ENCODE peak calls at places on chromosomes 16 and 17, in four cellular contexts. A is mesendoderm, M is IMR-90, H is H1. O is an unnamed sample.

GRCh38 chr16:84088695-84089395 is 27.9 kb downstream of the MBTPS1 start:
- DNase-seq in A (peak; percentile 19), M (no peak), H (no peak), O (no peak)

GRCh38 chr17:61065263-61065773 is 334.3 kb upstream of the TBX2 start:
- DNase-seq in A (peak; percentile 26), M (peak; percentile 36), H (no peak), O (no peak)

GRCh38 chr17:81256616-81257015 is 17.5 kb downstream of the NDUFAF8 start:
- DNase-seq in A (no peak), M (peak; percentile 79), H (no peak), O (no peak)

GRCh38 chr16:3292604-3293003 is 9.3 kb downstream of the ZNF263 start:
- DNase-seq in A (no peak), M (peak; percentile 77), H (no peak), O (no peak)

GRCh38 chr16:17470871-17471744 is at the start of gene XYLT1:
- DNase-seq in A (peak; percentile 65), M (peak; percentile 94), H (no peak), O (peak; percentile 71)

GRCh38 chr17:67503184-67503583 is 126.1 kb downstream of the PITPNC1 start:
- DNase-seq in A (no peak), M (peak; percentile 53), H (no peak), O (peak; percentile 22)

GRCh38 chr16:83878838-83879237 is 20.1 kb upstream of the MLYCD start:
- DNase-seq in A (peak; percentile 60), M (peak; percentile 60), H (no peak), O (no peak)

GRCh38 chr17:32536736-32537646 is 50.2 kb downstream of the CDK5R1 start:
- DNase-seq in A (no peak), M (peak; percentile 44), H (no peak), O (no peak)

GRCh38 chr17:50779747-50780363 is 12.5 kb upstream of the ANKRD40CL start:
- DNase-seq in A (no peak), M (no peak), H (no peak), O (no peak)

GRCh38 chr17:60328679-60329078 is 63.3 kb downstream of the USP32 start:
- DNase-seq in A (no peak), M (no peak), H (no peak), O (peak; percentile 62)

GRCh38 chr17:39887078-39887477 is 19.1 kb downstream of the ZPBP2 start:
- DNase-seq in A (no peak), M (no peak), H (no peak), O (no peak)

GRCh38 chr17:10649031-10649430 is 8.1 kb downstream of the MYH3 start:
- DNase-seq in A (no peak), M (peak; percentile 59), H (no peak), O (no peak)

GRCh38 chr17:14227052-14227451 is 9.6 kb downstream of the CDRT15 start:
- DNase-seq in A (no peak), M (no peak), H (no peak), O (no peak)

GRCh38 chr17:77719806-77720205 is 238.7 kb upstream of the TNRC6C start:
- DNase-seq in A (no peak), M (no peak), H (no peak), O (peak; percentile 14)

GRCh38 chr16:49336581-49336980 is 37.0 kb upstream of the C16orf78 start:
- DNase-seq in A (no peak), M (no peak), H (no peak), O (no peak)

GRCh38 chr17:50955667-50956120 is 89.5 kb upstream of the TOB1 start:
- DNase-seq in A (no peak), M (no peak), H (no peak), O (no peak)

GRCh38 chr17:54899721-54900456 is 763 bp upstream of the TOM1L1 start:
- DNase-seq in A (peak; percentile 89), M (peak; percentile 4), H (peak; percentile 29), O (peak; percentile 81)

GRCh38 chr16:81864646-81865382 is 85.7 kb downstream of the PLCG2 start:
- DNase-seq in A (peak; percentile 9), M (no peak), H (no peak), O (no peak)

GRCh38 chr17:44203731-44204452 is 4.2 kb upstream of the ATXN7L3 start:
- DNase-seq in A (peak; percentile 92), M (peak; percentile 31), H (no peak), O (peak; percentile 89)

GRCh38 chr17:69702078-69702477 is 287.6 kb downstream of the MAP2K6 start:
- DNase-seq in A (no peak), M (no peak), H (no peak), O (no peak)

GRCh38 chr17:80502578-80502877 is 26.1 kb upstream of the NPTX1 start:
- DNase-seq in A (no peak), M (no peak), H (no peak), O (no peak)

GRCh38 chr17:73620414-73620813 is 23.8 kb downstream of the SDK2 start:
- DNase-seq in A (no peak), M (no peak), H (no peak), O (no peak)

GRCh38 chr17:66149562-66149961 is 42.4 kb downstream of the CEP112 start:
- DNase-seq in A (no peak), M (no peak), H (no peak), O (no peak)
- H3K56ac ChIP-seq in A (no peak overlapping the region), M (no peak overlapping the region), H (no peak overlapping the region), O (no peak overlapping the region)

GRCh38 chr17:48503747-48504146 is 27.1 kb downstream of the HOXB1 start:
- DNase-seq in A (peak; percentile 80), M (peak; percentile 94), H (no peak), O (no peak)
- H3K56ac ChIP-seq in A (no peak overlapping the region), M (no peak overlapping the region), H (no peak overlapping the region), O (no peak overlapping the region)

GRCh38 chr16:4534151-4534790 is 4.3 kb downstream of the CDIP1 start:
- DNase-seq in A (no peak), M (no peak), H (no peak), O (no peak)

GRCh38 chr16:4535627-4536108 is 2.9 kb downstream of the CDIP1 start:
- DNase-seq in A (no peak), M (no peak), H (no peak), O (no peak)

GRCh38 chr16:4532238-4532637 is 6.3 kb downstream of the CDIP1 start:
- DNase-seq in A (no peak), M (no peak), H (no peak), O (no peak)

GRCh38 chr16:4531816-4532215 is 6.8 kb downstream of the CDIP1 start:
- DNase-seq in A (no peak), M (no peak), H (no peak), O (no peak)

DNA sequence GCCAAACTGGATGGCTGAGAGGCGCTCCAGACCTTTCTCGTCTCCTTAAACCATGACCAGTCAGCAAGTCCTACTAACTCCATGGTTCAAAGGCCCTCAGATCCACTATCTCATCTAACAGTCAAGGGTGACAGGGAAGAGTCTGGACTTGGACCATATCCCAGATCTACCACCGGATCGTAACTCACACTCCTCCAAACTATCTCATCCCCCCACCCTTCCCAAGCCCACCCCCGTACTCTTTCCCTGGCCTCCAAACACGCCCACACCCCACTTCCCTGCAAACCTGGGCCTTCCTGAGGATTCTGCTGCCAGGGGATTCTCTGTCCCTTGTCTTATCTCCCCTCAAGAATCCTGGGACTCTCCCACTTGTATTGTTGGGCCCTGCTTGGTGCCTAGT is 5.1 kb downstream of the CDIP1 start:
- DNase-seq in A (no peak), M (no peak), H (no peak), O (no peak)
- H3K56ac ChIP-seq in A (no peak overlapping the region), M (no peak overlapping the region), H (no peak overlapping the region), O (no peak overlapping the region)

GRCh38 chr17:79279320-79279719 is 204.7 kb downstream of the ENGASE start:
- DNase-seq in A (no peak), M (no peak), H (no peak), O (no peak)
- H3K56ac ChIP-seq in A (no peak overlapping the region), M (no peak overlapping the region), H (no peak overlapping the region), O (no peak overlapping the region)

GRCh38 chr17:8503368-8503767 is 67.7 kb downstream of the NDEL1 start:
- DNase-seq in A (no peak), M (no peak), H (no peak), O (no peak)
- H3K56ac ChIP-seq in A (no peak overlapping the region), M (no peak overlapping the region), H (no peak overlapping the region), O (no peak overlapping the region)

GRCh38 chr16:23207485-23207884 is 24.9 kb downstream of the SCNN1G start:
- DNase-seq in A (no peak), M (no peak), H (no peak), O (no peak)
- H3K56ac ChIP-seq in A (no peak overlapping the region), M (no peak overlapping the region), H (no peak overlapping the region), O (no peak overlapping the region)